ENCODE peak calls at places on chromosomes 5 and 9, in ten cellular contexts. V, F, D, Y, A, P, S, E, B and G are unnamed samples.

GRCh38 chr5:39209924-39210323 is 9.4 kb downstream of the FYB1 start:
- DNase-seq in V (peak), F (no peak), D (peak), Y (no peak), A (no peak), P (no peak), S (no peak), E (no peak), B (no peak), G (no peak)

GRCh38 chr5:175520321-175520720 is 42.0 kb downstream of the SFXN1 start:
- DNase-seq in V (no peak), F (no peak), D (no peak), Y (no peak), A (no peak), P (no peak), S (no peak), E (no peak), B (no peak), G (no peak)

GRCh38 chr9:21764736-21765245 is 37.6 kb upstream of the MTAP start:
- DNase-seq in V (no peak), F (no peak), D (no peak), Y (no peak), A (no peak), P (no peak), S (peak), E (no peak), B (no peak), G (peak)

GRCh38 chr5:655406-655805 is 37.7 kb downstream of the TPPP start:
- DNase-seq in V (no peak), F (no peak), D (no peak), Y (no peak), A (no peak), P (no peak), S (no peak), E (no peak), B (no peak), G (no peak)

GRCh38 chr5:103224118-103224893 is 34.3 kb upstream of the MACIR start:
- DNase-seq in V (no peak), F (peak), D (peak), Y (no peak), A (no peak), P (peak), S (peak), E (no peak), B (peak), G (peak)

GRCh38 chr5:166722939-166723338 is 1568.5 kb upstream of the WWC1 start:
- DNase-seq in V (no peak), F (no peak), D (no peak), Y (no peak), A (no peak), P (peak), S (peak), E (no peak), B (no peak), G (peak)

GRCh38 chr5:112109331-112109993 is 309.6 kb downstream of the EPB41L4A start:
- DNase-seq in V (peak), F (peak), D (no peak), Y (no peak), A (no peak), P (no peak), S (peak), E (no peak), B (no peak), G (peak)

GRCh38 chr5:143308726-143309125 is 94.8 kb downstream of the NR3C1 start:
- DNase-seq in V (no peak), F (no peak), D (no peak), Y (no peak), A (no peak), P (no peak), S (peak), E (no peak), B (no peak), G (peak)

GRCh38 chr5:66974256-66974655 is 222.3 kb downstream of the CD180 start:
- DNase-seq in V (no peak), F (no peak), D (no peak), Y (no peak), A (no peak), P (no peak), S (no peak), E (no peak), B (no peak), G (peak)

GRCh38 chr9:4923580-4924544 is 61.2 kb upstream of the JAK2 start:
- DNase-seq in V (no peak), F (peak), D (no peak), Y (no peak), A (no peak), P (no peak), S (peak), E (no peak), B (no peak), G (peak)

GRCh38 chr5:65126192-65126591 is 355.5 kb downstream of the ADAMTS6 start:
- DNase-seq in V (peak), F (peak), D (no peak), Y (no peak), A (no peak), P (no peak), S (no peak), E (no peak), B (no peak), G (peak)

GRCh38 chr5:136192526-136193395 is at the start of gene SMIM32:
- DNase-seq in V (no peak), F (peak), D (no peak), Y (no peak), A (peak), P (no peak), S (no peak), E (no peak), B (no peak), G (peak)

GRCh38 chr5:170546257-170546656 is 42.4 kb downstream of the KCNIP1 start:
- DNase-seq in V (no peak), F (no peak), D (no peak), Y (peak), A (peak), P (no peak), S (no peak), E (no peak), B (no peak), G (no peak)

GRCh38 chr9:124228516-124228915 is 29.2 kb upstream of the NEK6 start:
- DNase-seq in V (no peak), F (no peak), D (no peak), Y (no peak), A (no peak), P (no peak), S (no peak), E (no peak), B (no peak), G (no peak)

GRCh38 chr5:178208540-178209227 is 4.4 kb downstream of the HNRNPAB start:
- DNase-seq in V (peak), F (no peak), D (no peak), Y (no peak), A (no peak), P (no peak), S (no peak), E (no peak), B (no peak), G (no peak)

GRCh38 chr5:90020575-90021535 is 388.7 kb downstream of the CETN3 start:
- DNase-seq in V (no peak), F (peak), D (no peak), Y (no peak), A (no peak), P (peak), S (peak), E (no peak), B (no peak), G (peak)

GRCh38 chr9:35748858-35749514 is at the start of the genes GBA2 and RGP1:
- DNase-seq in V (peak), F (peak), D (peak), Y (peak), A (peak), P (peak), S (peak), E (peak), B (peak), G (peak)

GRCh38 chr5:40191041-40191550 is 488.6 kb upstream of the PTGER4 start:
- DNase-seq in V (no peak), F (no peak), D (no peak), Y (no peak), A (no peak), P (no peak), S (no peak), E (no peak), B (no peak), G (peak)